ENCODE peak calls at places on chromosome 5, in nine cellular contexts. One of them, this sample, is unnamed.

GRCh38 chr5:145178667-145179523 is 656.2 kb downstream of the PRELID2 start:
- DNase-seq in NAMALWA: no peak
- DNase-seq in KG1: no peak
- DNase-seq in hepatic stellate cell: no peak
- DNase-seq in mammary epithelial cell: peak
- DNase-seq in mesenchymal stem cell: no peak
- DNase-seq in pons: no peak
- DNase-seq in NCI-H69: peak
- DNase-seq in Right ventricle myocardium superior: no peak
- DNase-seq in this sample: no peak

GRCh38 chr5:176548967-176549444 is at the start of gene CDHR2:
- DNase-seq in NCI-H69: no peak
- DNase-seq in NAMALWA: no peak
- DNase-seq in mesenchymal stem cell: no peak
- DNase-seq in Right ventricle myocardium superior: no peak
- DNase-seq in hepatic stellate cell: no peak
- DNase-seq in KG1: no peak
- DNase-seq in pons: no peak
- DNase-seq in mammary epithelial cell: no peak
- DNase-seq in this sample: no peak

GRCh38 chr5:17315710-17316221 is 98.3 kb downstream of the BASP1 start:
- DNase-seq in Right ventricle myocardium superior: no peak
- DNase-seq in mesenchymal stem cell: peak
- DNase-seq in NCI-H69: peak
- DNase-seq in hepatic stellate cell: no peak
- DNase-seq in KG1: no peak
- DNase-seq in mammary epithelial cell: peak
- DNase-seq in pons: no peak
- DNase-seq in NAMALWA: no peak
- DNase-seq in this sample: no peak

GRCh38 chr5:138336952-138337684 is 948 bp upstream of the FAM53C start:
- DNase-seq in NCI-H69: peak
- DNase-seq in mammary epithelial cell: no peak
- DNase-seq in KG1: peak
- DNase-seq in pons: peak
- DNase-seq in hepatic stellate cell: no peak
- DNase-seq in NAMALWA: no peak
- DNase-seq in mesenchymal stem cell: peak
- DNase-seq in Right ventricle myocardium superior: no peak
- DNase-seq in this sample: no peak

GRCh38 chr5:100444961-100445360 is 90.2 kb upstream of the FAM174A start:
- DNase-seq in mammary epithelial cell: no peak
- DNase-seq in hepatic stellate cell: no peak
- DNase-seq in NCI-H69: no peak
- DNase-seq in mesenchymal stem cell: peak
- DNase-seq in Right ventricle myocardium superior: no peak
- DNase-seq in pons: no peak
- DNase-seq in NAMALWA: no peak
- DNase-seq in KG1: no peak
- DNase-seq in this sample: no peak

GRCh38 chr5:138961221-138961620 is 86.1 kb upstream of the LRRTM2 start:
- DNase-seq in hepatic stellate cell: no peak
- DNase-seq in Right ventricle myocardium superior: no peak
- DNase-seq in NCI-H69: peak
- DNase-seq in NAMALWA: no peak
- DNase-seq in KG1: no peak
- DNase-seq in pons: no peak
- DNase-seq in mammary epithelial cell: no peak
- DNase-seq in mesenchymal stem cell: no peak
- DNase-seq in this sample: no peak

GRCh38 chr5:9318031-9318430 is 227.8 kb downstream of the SEMA5A start:
- DNase-seq in hepatic stellate cell: no peak
- DNase-seq in mesenchymal stem cell: no peak
- DNase-seq in Right ventricle myocardium superior: no peak
- DNase-seq in KG1: no peak
- DNase-seq in pons: no peak
- DNase-seq in NCI-H69: no peak
- DNase-seq in mammary epithelial cell: no peak
- DNase-seq in NAMALWA: no peak
- DNase-seq in this sample: no peak

GRCh38 chr5:31581498-31582099 is 49.5 kb downstream of the C5orf22 start:
- DNase-seq in hepatic stellate cell: no peak
- DNase-seq in NCI-H69: peak
- DNase-seq in mesenchymal stem cell: peak
- DNase-seq in mammary epithelial cell: peak
- DNase-seq in Right ventricle myocardium superior: no peak
- DNase-seq in pons: peak
- DNase-seq in NAMALWA: peak
- DNase-seq in KG1: peak
- DNase-seq in this sample: no peak

GRCh38 chr5:124963236-124963929 is 216.9 kb upstream of the ZNF608 start:
- DNase-seq in hepatic stellate cell: peak
- DNase-seq in NCI-H69: peak
- DNase-seq in pons: no peak
- DNase-seq in mesenchymal stem cell: peak
- DNase-seq in KG1: no peak
- DNase-seq in Right ventricle myocardium superior: no peak
- DNase-seq in NAMALWA: no peak
- DNase-seq in mammary epithelial cell: peak
- DNase-seq in this sample: no peak

GRCh38 chr5:179860301-179860700 is 1.7 kb upstream of the MRNIP start:
- DNase-seq in hepatic stellate cell: no peak
- DNase-seq in mesenchymal stem cell: no peak
- DNase-seq in Right ventricle myocardium superior: no peak
- DNase-seq in KG1: no peak
- DNase-seq in NAMALWA: no peak
- DNase-seq in pons: no peak
- DNase-seq in NCI-H69: peak
- DNase-seq in mammary epithelial cell: peak
- DNase-seq in this sample: no peak

GRCh38 chr5:40240111-40240510 is 439.6 kb upstream of the PTGER4 start:
- DNase-seq in mesenchymal stem cell: no peak
- DNase-seq in NCI-H69: no peak
- DNase-seq in KG1: no peak
- DNase-seq in hepatic stellate cell: no peak
- DNase-seq in mammary epithelial cell: peak
- DNase-seq in pons: no peak
- DNase-seq in Right ventricle myocardium superior: no peak
- DNase-seq in NAMALWA: no peak
- DNase-seq in this sample: no peak

GRCh38 chr5:144896473-144896872 is 725.8 kb downstream of the KCTD16 start:
- DNase-seq in NAMALWA: no peak
- DNase-seq in pons: no peak
- DNase-seq in mesenchymal stem cell: no peak
- DNase-seq in hepatic stellate cell: no peak
- DNase-seq in Right ventricle myocardium superior: no peak
- DNase-seq in KG1: no peak
- DNase-seq in NCI-H69: no peak
- DNase-seq in mammary epithelial cell: no peak
- DNase-seq in this sample: no peak

GRCh38 chr5:120823316-120823715 is 359.2 kb downstream of the PRR16 start:
- DNase-seq in mesenchymal stem cell: peak
- DNase-seq in Right ventricle myocardium superior: no peak
- DNase-seq in KG1: no peak
- DNase-seq in NAMALWA: no peak
- DNase-seq in mammary epithelial cell: no peak
- DNase-seq in pons: no peak
- DNase-seq in hepatic stellate cell: no peak
- DNase-seq in NCI-H69: no peak
- DNase-seq in this sample: no peak

GRCh38 chr5:40308867-40309266 is 370.8 kb upstream of the PTGER4 start:
- DNase-seq in mammary epithelial cell: no peak
- DNase-seq in hepatic stellate cell: no peak
- DNase-seq in Right ventricle myocardium superior: no peak
- DNase-seq in mesenchymal stem cell: no peak
- DNase-seq in NAMALWA: no peak
- DNase-seq in KG1: no peak
- DNase-seq in NCI-H69: no peak
- DNase-seq in pons: no peak
- DNase-seq in this sample: no peak

GRCh38 chr5:169945831-169946261 is 34.4 kb downstream of the INSYN2B start:
- DNase-seq in mammary epithelial cell: peak
- DNase-seq in KG1: no peak
- DNase-seq in NAMALWA: no peak
- DNase-seq in hepatic stellate cell: peak
- DNase-seq in NCI-H69: peak
- DNase-seq in mesenchymal stem cell: peak
- DNase-seq in Right ventricle myocardium superior: peak
- DNase-seq in pons: peak
- DNase-seq in this sample: peak

GRCh38 chr5:86427158-86427557 is 190.6 kb upstream of the COX7C start:
- DNase-seq in KG1: no peak
- DNase-seq in hepatic stellate cell: no peak
- DNase-seq in mammary epithelial cell: no peak
- DNase-seq in Right ventricle myocardium superior: no peak
- DNase-seq in pons: no peak
- DNase-seq in mesenchymal stem cell: no peak
- DNase-seq in NAMALWA: no peak
- DNase-seq in NCI-H69: no peak
- DNase-seq in this sample: no peak

GRCh38 chr5:131163315-131164119 is 1.5 kb downstream of the HINT1 start:
- DNase-seq in NCI-H69: peak
- DNase-seq in mesenchymal stem cell: peak
- DNase-seq in pons: peak
- DNase-seq in KG1: no peak
- DNase-seq in mammary epithelial cell: peak
- DNase-seq in hepatic stellate cell: peak
- DNase-seq in Right ventricle myocardium superior: no peak
- DNase-seq in NAMALWA: peak
- DNase-seq in this sample: no peak

GRCh38 chr5:135442387-135443256 is 4.5 kb downstream of the DCANP1 start:
- DNase-seq in Right ventricle myocardium superior: no peak
- DNase-seq in hepatic stellate cell: no peak
- DNase-seq in mammary epithelial cell: no peak
- DNase-seq in NCI-H69: no peak
- DNase-seq in pons: no peak
- DNase-seq in KG1: no peak
- DNase-seq in NAMALWA: no peak
- DNase-seq in mesenchymal stem cell: no peak
- DNase-seq in this sample: no peak

GRCh38 chr5:149356391-149356790 is 1.5 kb upstream of the PCYOX1L start:
- DNase-seq in Right ventricle myocardium superior: no peak
- DNase-seq in mammary epithelial cell: peak
- DNase-seq in hepatic stellate cell: no peak
- DNase-seq in NAMALWA: no peak
- DNase-seq in pons: no peak
- DNase-seq in KG1: no peak
- DNase-seq in NCI-H69: no peak
- DNase-seq in mesenchymal stem cell: no peak
- DNase-seq in this sample: no peak

GRCh38 chr5:61603211-61603908 is 271.3 kb downstream of the ZSWIM6 start:
- DNase-seq in mammary epithelial cell: no peak
- DNase-seq in pons: peak
- DNase-seq in mesenchymal stem cell: peak
- DNase-seq in NAMALWA: no peak
- DNase-seq in NCI-H69: peak
- DNase-seq in hepatic stellate cell: no peak
- DNase-seq in Right ventricle myocardium superior: peak
- DNase-seq in KG1: no peak
- DNase-seq in this sample: peak

GRCh38 chr5:112995764-112996618 is 19.4 kb downstream of the DCP2 start:
- DNase-seq in Right ventricle myocardium superior: peak
- DNase-seq in mammary epithelial cell: peak
- DNase-seq in mesenchymal stem cell: peak
- DNase-seq in hepatic stellate cell: peak
- DNase-seq in KG1: peak
- DNase-seq in pons: peak
- DNase-seq in NCI-H69: peak
- DNase-seq in NAMALWA: peak
- DNase-seq in this sample: peak

GRCh38 chr5:133289686-133290367 is 238.0 kb downstream of the HSPA4 start:
- DNase-seq in Right ventricle myocardium superior: no peak
- DNase-seq in KG1: no peak
- DNase-seq in NCI-H69: peak
- DNase-seq in mammary epithelial cell: peak
- DNase-seq in pons: peak
- DNase-seq in NAMALWA: no peak
- DNase-seq in hepatic stellate cell: no peak
- DNase-seq in mesenchymal stem cell: no peak
- DNase-seq in this sample: no peak

GRCh38 chr5:139383275-139383992 is at the start of gene SLC23A1:
- DNase-seq in Right ventricle myocardium superior: no peak
- DNase-seq in NAMALWA: no peak
- DNase-seq in mammary epithelial cell: no peak
- DNase-seq in NCI-H69: peak
- DNase-seq in KG1: no peak
- DNase-seq in mesenchymal stem cell: no peak
- DNase-seq in pons: no peak
- DNase-seq in hepatic stellate cell: no peak
- DNase-seq in this sample: no peak

GRCh38 chr5:59756373-59757035 is 137.0 kb downstream of the PDE4D start:
- DNase-seq in hepatic stellate cell: no peak
- DNase-seq in Right ventricle myocardium superior: no peak
- DNase-seq in NAMALWA: no peak
- DNase-seq in NCI-H69: peak
- DNase-seq in pons: no peak
- DNase-seq in mammary epithelial cell: peak
- DNase-seq in KG1: no peak
- DNase-seq in mesenchymal stem cell: no peak
- DNase-seq in this sample: no peak

GRCh38 chr5:72510610-72511121 is 3.5 kb upstream of the ZNF366 start:
- DNase-seq in hepatic stellate cell: peak
- DNase-seq in Right ventricle myocardium superior: peak
- DNase-seq in mesenchymal stem cell: peak
- DNase-seq in pons: peak
- DNase-seq in KG1: no peak
- DNase-seq in mammary epithelial cell: no peak
- DNase-seq in NCI-H69: no peak
- DNase-seq in NAMALWA: no peak
- DNase-seq in this sample: peak

GRCh38 chr5:112823656-112824055 is 37.4 kb upstream of the SRP19 start:
- DNase-seq in pons: no peak
- DNase-seq in hepatic stellate cell: no peak
- DNase-seq in mammary epithelial cell: no peak
- DNase-seq in Right ventricle myocardium superior: no peak
- DNase-seq in KG1: no peak
- DNase-seq in NCI-H69: no peak
- DNase-seq in mesenchymal stem cell: no peak
- DNase-seq in NAMALWA: no peak
- DNase-seq in this sample: no peak

GRCh38 chr5:157540707-157541451 is 34.7 kb downstream of the ADAM19 start:
- DNase-seq in mesenchymal stem cell: peak
- DNase-seq in KG1: no peak
- DNase-seq in Right ventricle myocardium superior: peak
- DNase-seq in hepatic stellate cell: peak
- DNase-seq in mammary epithelial cell: peak
- DNase-seq in pons: no peak
- DNase-seq in NAMALWA: peak
- DNase-seq in NCI-H69: peak
- DNase-seq in this sample: no peak

GRCh38 chr5:139486201-139486600 is 3.6 kb upstream of the STING1 start:
- DNase-seq in hepatic stellate cell: no peak
- DNase-seq in mammary epithelial cell: no peak
- DNase-seq in Right ventricle myocardium superior: no peak
- DNase-seq in NAMALWA: no peak
- DNase-seq in NCI-H69: no peak
- DNase-seq in pons: no peak
- DNase-seq in KG1: no peak
- DNase-seq in mesenchymal stem cell: no peak
- DNase-seq in this sample: no peak

GRCh38 chr5:453725-454481 is 10.9 kb downstream of the EXOC3 start:
- DNase-seq in pons: no peak
- DNase-seq in NCI-H69: no peak
- DNase-seq in hepatic stellate cell: no peak
- DNase-seq in KG1: no peak
- DNase-seq in mammary epithelial cell: peak
- DNase-seq in Right ventricle myocardium superior: peak
- DNase-seq in NAMALWA: no peak
- DNase-seq in mesenchymal stem cell: no peak
- DNase-seq in this sample: no peak